ENCODE peak calls at places on chromosome 20, in five cellular contexts. L is HS-5; C is lung microvascular endothelial cell; A is naive thymus-derived CD4-positive, alpha-beta T cell; B is GDM1. T is an unnamed sample.

GRCh38 chr20:10662151-10662550 is 11.6 kb downstream of the JAG1 start:
- DNase-seq in A (no peak), B (no peak), L (no peak), C (no peak), T (no peak)

GRCh38 chr20:55415567-55416142 is 589.7 kb downstream of the CBLN4 start:
- DNase-seq in A (no peak), L (peak), B (no peak), C (no peak), T (peak)

GRCh38 chr20:36093025-36093803 is 61.3 kb upstream of the EPB41L1 start:
- DNase-seq in C (peak), B (no peak), A (peak), L (no peak), T (peak)

GRCh38 chr20:63055575-63056235 is 48.9 kb upstream of the BHLHE23 start:
- DNase-seq in C (no peak), A (no peak), B (no peak), L (no peak), T (no peak)

GRCh38 chr20:389220-389619 is 8.7 kb downstream of the TRIB3 start:
- DNase-seq in A (no peak), L (no peak), C (no peak), B (no peak), T (no peak)

GRCh38 chr20:59063358-59064213 is 21.0 kb upstream of the PRELID3B start:
- DNase-seq in A (no peak), C (peak), B (no peak), L (peak), T (peak)

GRCh38 chr20:50068041-50068651 is 44.8 kb downstream of the UBE2V1 start:
- DNase-seq in B (no peak), A (no peak), C (no peak), L (no peak), T (no peak)

GRCh38 chr20:19757487-19757972 is 528 bp upstream of the RIN2 start:
- DNase-seq in B (no peak), A (no peak), L (peak), C (peak), T (peak)

GRCh38 chr20:40628877-40629276 is 60.2 kb downstream of the MAFB start:
- DNase-seq in A (no peak), C (no peak), B (no peak), L (no peak), T (no peak)

GRCh38 chr20:38059832-38060231 is 26.3 kb downstream of the RPRD1B start:
- DNase-seq in B (no peak), A (no peak), L (no peak), C (no peak), T (no peak)

GRCh38 chr20:51695574-51696303 is 72.5 kb downstream of the ATP9A start:
- DNase-seq in L (peak), B (no peak), A (no peak), C (peak), T (peak)

GRCh38 chr20:24470031-24470781 is 777 bp downstream of the SYNDIG1 start:
- DNase-seq in C (no peak), B (no peak), A (no peak), L (no peak), T (no peak)

GRCh38 chr20:47257256-47257655 is 99.2 kb downstream of the ZMYND8 start:
- DNase-seq in L (no peak), B (no peak), A (no peak), C (no peak), T (no peak)

GRCh38 chr20:9617062-9617461 is 102.7 kb downstream of the LAMP5 start:
- DNase-seq in C (peak), A (no peak), B (peak), L (peak), T (peak)

GRCh38 chr20:57794600-57795346 is 85.0 kb upstream of the PMEPA1 start:
- DNase-seq in L (peak), B (no peak), C (no peak), A (no peak), T (no peak)

GRCh38 chr20:10505320-10506226 is 70.5 kb downstream of the SLX4IP start:
- DNase-seq in A (no peak), C (no peak), B (no peak), L (no peak), T (no peak)

GRCh38 chr20:49676581-49677291 is 36.9 kb downstream of the B4GALT5 start:
- DNase-seq in A (no peak), B (peak), C (no peak), L (peak), T (peak)

GRCh38 chr20:4973330-4974097 is 27.8 kb downstream of the SLC23A2 start:
- DNase-seq in B (peak), C (peak), A (no peak), L (peak), T (peak)

GRCh38 chr20:61875221-61875885 is 190.3 kb downstream of the TAF4 start:
- DNase-seq in B (no peak), C (no peak), L (no peak), A (no peak), T (no peak)

GRCh38 chr20:52494244-52494643 is 302.7 kb upstream of the ZFP64 start:
- DNase-seq in A (no peak), B (no peak), L (peak), C (peak), T (no peak)

GRCh38 chr20:50267041-50267865 is 76.6 kb downstream of the CEBPB start:
- DNase-seq in C (peak), B (no peak), A (no peak), L (no peak), T (peak)

GRCh38 chr20:21272279-21272678 is 30.9 kb upstream of the XRN2 start:
- DNase-seq in C (no peak), A (no peak), L (no peak), B (no peak), T (no peak)

GRCh38 chr20:40160151-40160550 is 528.9 kb downstream of the MAFB start:
- DNase-seq in L (peak), B (peak), A (no peak), C (peak), T (peak)

GRCh38 chr20:59392741-59393140 is 92.3 kb downstream of the EDN3 start:
- DNase-seq in B (no peak), L (no peak), A (no peak), C (no peak), T (no peak)

GRCh38 chr20:38692436-38693411 is 31.6 kb upstream of the SLC32A1 start:
- DNase-seq in A (no peak), L (peak), B (peak), C (peak), T (peak)

GRCh38 chr20:23139524-23139923 is 53.4 kb upstream of the CD93 start:
- DNase-seq in C (no peak), A (no peak), L (no peak), B (no peak), T (no peak)

GRCh38 chr20:64101731-64102621 is 5.4 kb downstream of the NPBWR2 start:
- DNase-seq in A (peak), L (no peak), B (peak), C (peak), T (peak)

GRCh38 chr20:61499859-61500258 is 247.8 kb downstream of the CDH4 start:
- DNase-seq in L (no peak), A (no peak), B (no peak), C (no peak), T (no peak)

GRCh38 chr20:24045621-24046020 is 57.0 kb upstream of the GGTLC1 start:
- DNase-seq in A (no peak), B (no peak), L (no peak), C (peak), T (no peak)

GRCh38 chr20:10033905-10034304 is 882 bp upstream of the ANKEF1 start:
- DNase-seq in C (no peak), B (no peak), A (no peak), L (no peak), T (no peak)

GRCh38 chr20:8133816-8134451 is 1.9 kb downstream of the PLCB1 start:
- DNase-seq in C (peak), L (no peak), B (no peak), A (no peak), T (peak)

GRCh38 chr20:17568972-17569471 is 853 bp upstream of the DSTN start:
- DNase-seq in A (no peak), B (no peak), L (peak), C (peak), T (peak)

GRCh38 chr20:10739575-10739974 is 65.8 kb upstream of the JAG1 start:
- DNase-seq in B (no peak), C (no peak), L (no peak), A (no peak), T (peak)

GRCh38 chr20:51513545-51513944 is 29.0 kb downstream of the NFATC2 start:
- DNase-seq in B (no peak), L (no peak), C (no peak), A (no peak), T (no peak)

GRCh38 chr20:3209946-3210317 is 634 bp downstream of the ITPA start:
- DNase-seq in L (no peak), C (peak), A (no peak), B (no peak), T (peak)

GRCh38 chr20:46063151-46063550 is 26.6 kb downstream of the NCOA5 start:
- DNase-seq in L (no peak), A (no peak), B (no peak), C (no peak), T (no peak)